ENCODE peak calls at places on chromosomes 11 and 22, in five cellular contexts. One of them, this sample, is unnamed.
A peak's percentile ranks its signal among the peaks of the same experiment; 100 is the strongest.

GRCh38 chr22:20113551-20114310 is 2.2 kb upstream of the RANBP1 start:
- DNase-seq in K562: no peak
- DNase-seq in astrocyte: no peak
- DNase-seq in neuronal stem cell: no peak
- DNase-seq in GM23248: no peak
- DNase-seq in this sample: no peak

GRCh38 chr22:46851941-46852340 is 89.5 kb downstream of the TBC1D22A start:
- DNase-seq in neuronal stem cell: no peak
- DNase-seq in K562: no peak
- DNase-seq in astrocyte: no peak
- DNase-seq in GM23248: no peak
- DNase-seq in this sample: no peak

GRCh38 chr11:29093416-29093815 is 923.4 kb downstream of the KCNA4 start:
- DNase-seq in K562: no peak
- DNase-seq in astrocyte: peak; percentile 78
- DNase-seq in GM23248: peak; percentile 70
- DNase-seq in neuronal stem cell: no peak
- DNase-seq in this sample: no peak

GRCh38 chr11:7548659-7549283 is 35.0 kb downstream of the PPFIBP2 start:
- DNase-seq in GM23248: no peak
- DNase-seq in neuronal stem cell: no peak
- DNase-seq in astrocyte: no peak
- DNase-seq in K562: peak; percentile 50
- DNase-seq in this sample: no peak

GRCh38 chr11:70587095-70587389 is 188.7 kb downstream of the CTTN start:
- DNase-seq in GM23248: no peak
- DNase-seq in neuronal stem cell: no peak
- DNase-seq in K562: no peak
- DNase-seq in astrocyte: no peak
- DNase-seq in this sample: no peak

GRCh38 chr11:120667281-120667680 is 155.7 kb downstream of the GRIK4 start:
- DNase-seq in GM23248: peak; percentile 47
- DNase-seq in K562: peak; percentile 4
- DNase-seq in neuronal stem cell: no peak
- DNase-seq in astrocyte: peak; percentile 42
- DNase-seq in this sample: peak; percentile 7

GRCh38 chr22:44309137-44309536 is 3.6 kb downstream of the SHISAL1 start:
- DNase-seq in neuronal stem cell: no peak
- DNase-seq in GM23248: peak; percentile 99
- DNase-seq in K562: no peak
- DNase-seq in astrocyte: peak; percentile 95
- DNase-seq in this sample: peak; percentile 97

GRCh38 chr11:132158091-132158490 is 787.7 kb downstream of the NTM start:
- DNase-seq in GM23248: peak; percentile 39
- DNase-seq in astrocyte: no peak
- DNase-seq in K562: no peak
- DNase-seq in neuronal stem cell: no peak
- DNase-seq in this sample: peak; percentile 30

GRCh38 chr22:24697671-24698082 is 76.8 kb downstream of the PIWIL3 start:
- DNase-seq in astrocyte: no peak
- DNase-seq in neuronal stem cell: no peak
- DNase-seq in K562: no peak
- DNase-seq in GM23248: no peak
- DNase-seq in this sample: no peak

GRCh38 chr22:24947881-24948280 is 1.4 kb upstream of the LHFPL7 start:
- DNase-seq in astrocyte: no peak
- DNase-seq in neuronal stem cell: no peak
- DNase-seq in GM23248: no peak
- DNase-seq in K562: no peak
- DNase-seq in this sample: no peak

GRCh38 chr22:29879738-29880137 is 3.2 kb upstream of the MTMR3 start:
- DNase-seq in neuronal stem cell: no peak
- DNase-seq in K562: no peak
- DNase-seq in GM23248: peak; percentile 16
- DNase-seq in astrocyte: no peak
- DNase-seq in this sample: peak; percentile 15

DNA sequence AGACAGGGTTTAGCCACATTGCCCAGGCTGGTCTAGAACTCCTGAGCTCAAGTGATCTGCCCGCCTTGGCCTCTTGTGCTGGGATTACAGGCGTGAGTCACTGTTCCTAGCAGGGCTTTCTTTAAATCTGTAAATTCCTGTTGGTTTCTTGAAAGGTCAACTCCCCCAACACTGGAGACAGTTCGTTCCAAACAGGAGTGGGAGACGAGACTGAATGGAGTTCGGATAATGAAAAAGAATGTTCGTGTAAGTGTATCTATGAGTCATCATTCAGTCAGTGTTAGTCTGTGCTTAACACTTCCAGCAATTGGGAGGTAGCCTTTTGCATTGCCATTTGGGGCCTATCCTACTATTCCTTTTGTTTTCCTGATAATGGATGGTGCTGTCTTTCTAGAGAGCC is 10.0 kb upstream of the BACE1-AS start:
- DNase-seq in K562: no peak
- DNase-seq in neuronal stem cell: no peak
- DNase-seq in astrocyte: peak; percentile 99
- DNase-seq in GM23248: peak; percentile 96
- DNase-seq in this sample: peak; percentile 75
- H3K36me3 ChIP-seq in K562: peaks cover 52% of the 10 kb centered on the region
- H3K36me3 ChIP-seq in neuronal stem cell: peaks cover 29% of the 10 kb centered on the region
- H3K36me3 ChIP-seq in astrocyte: peaks cover 12% of the 10 kb centered on the region
- H3K36me3 ChIP-seq in GM23248: peaks cover 23% of the 10 kb centered on the region
- H3K36me3 ChIP-seq in this sample: peaks cover 32% of the 10 kb centered on the region

DNA sequence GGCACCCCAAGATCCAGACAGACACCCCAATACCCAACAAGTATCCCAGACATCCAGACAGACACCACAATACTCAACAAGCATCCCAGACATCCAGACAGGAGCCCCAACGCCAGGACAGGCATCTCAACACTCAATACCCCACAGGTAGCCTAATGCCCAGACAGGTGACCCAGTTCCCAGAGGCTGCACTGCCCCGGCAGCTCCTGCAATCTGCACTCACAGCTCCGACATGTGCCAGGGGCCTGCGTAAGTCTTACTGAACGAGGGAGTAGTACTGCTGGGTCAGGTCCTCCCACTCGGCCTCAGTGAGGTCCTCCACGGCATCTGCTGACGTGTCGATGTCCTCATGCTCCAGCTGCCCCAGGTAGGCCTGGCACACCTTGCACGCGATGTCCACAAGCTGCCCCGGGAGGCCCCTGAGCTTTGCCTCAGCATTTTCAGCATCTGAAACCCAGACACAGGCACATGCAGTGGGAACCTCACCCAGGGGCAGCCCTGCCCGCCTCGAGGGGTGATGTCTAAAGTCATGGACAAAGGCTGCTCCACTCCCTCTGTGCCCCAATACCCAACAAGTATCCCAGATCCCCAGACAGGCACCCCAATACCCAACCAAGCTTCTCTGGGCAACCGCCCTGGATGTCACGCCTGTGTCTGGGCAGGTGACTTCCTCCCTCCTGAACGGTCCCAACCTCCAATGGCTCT is 16.6 kb downstream of the TTLL8 start:
- DNase-seq in GM23248: no peak
- DNase-seq in astrocyte: no peak
- DNase-seq in neuronal stem cell: no peak
- DNase-seq in K562: no peak
- DNase-seq in this sample: no peak
- H3K27me3 ChIP-seq in GM23248: peaks cover 8% of the 10 kb centered on the region
- H3K27me3 ChIP-seq in astrocyte: no peaks in the 10 kb centered on the region
- H3K27me3 ChIP-seq in neuronal stem cell: peaks cover 2% of the 10 kb centered on the region
- H3K27me3 ChIP-seq in K562: peaks cover 47% of the 10 kb centered on the region
- H3K27me3 ChIP-seq in this sample: no peaks in the 10 kb centered on the region

GRCh38 chr22:41343300-41343699 is 38.4 kb upstream of the TEF start:
- DNase-seq in K562: no peak
- DNase-seq in neuronal stem cell: no peak
- DNase-seq in GM23248: no peak
- DNase-seq in astrocyte: no peak
- DNase-seq in this sample: no peak
- H3K36me3 ChIP-seq in K562: peaks cover 76% of the 10 kb centered on the region
- H3K36me3 ChIP-seq in neuronal stem cell: peaks cover 48% of the 10 kb centered on the region
- H3K36me3 ChIP-seq in GM23248: no peaks in the 10 kb centered on the region
- H3K36me3 ChIP-seq in astrocyte: peaks cover 11% of the 10 kb centered on the region
- H3K36me3 ChIP-seq in this sample: peaks cover 56% of the 10 kb centered on the region

DNA sequence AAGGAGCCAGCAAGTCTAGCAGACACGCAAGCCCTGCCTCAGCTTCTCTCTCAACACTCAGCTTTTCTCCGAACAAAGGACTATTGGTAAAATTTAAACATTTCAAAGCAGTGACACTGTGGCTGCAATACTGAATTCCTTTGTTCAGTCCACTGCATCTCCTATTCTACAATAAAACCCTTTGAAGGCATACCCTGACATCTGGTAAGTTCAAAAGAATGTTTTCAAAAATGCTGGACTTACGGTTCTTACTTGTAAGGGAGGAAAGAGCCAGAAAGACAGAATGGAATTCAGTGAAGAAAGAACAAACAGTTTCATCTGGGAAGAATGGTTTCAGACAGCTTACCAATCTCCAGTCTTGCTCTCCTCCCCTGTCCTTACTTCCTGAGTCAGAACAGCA is 12.7 kb upstream of the OR8K1 start:
- DNase-seq in GM23248: no peak
- DNase-seq in astrocyte: no peak
- DNase-seq in K562: no peak
- DNase-seq in neuronal stem cell: no peak
- DNase-seq in this sample: no peak
- H3K27me3 ChIP-seq in GM23248: no peaks in the 10 kb centered on the region
- H3K27me3 ChIP-seq in astrocyte: no peaks in the 10 kb centered on the region
- H3K27me3 ChIP-seq in K562: no peaks in the 10 kb centered on the region
- H3K27me3 ChIP-seq in neuronal stem cell: no peaks in the 10 kb centered on the region
- H3K27me3 ChIP-seq in this sample: no peaks in the 10 kb centered on the region

GRCh38 chr22:35325209-35325608 is 25.5 kb downstream of the TOM1 start:
- DNase-seq in GM23248: no peak
- DNase-seq in astrocyte: no peak
- DNase-seq in neuronal stem cell: no peak
- DNase-seq in K562: no peak
- DNase-seq in this sample: no peak

GRCh38 chr22:35324762-35325161 is 25.1 kb downstream of the TOM1 start:
- DNase-seq in K562: no peak
- DNase-seq in neuronal stem cell: no peak
- DNase-seq in GM23248: no peak
- DNase-seq in astrocyte: no peak
- DNase-seq in this sample: no peak

GRCh38 chr22:35327690-35328471 is 28.2 kb downstream of the TOM1 start:
- DNase-seq in K562: no peak
- DNase-seq in astrocyte: no peak
- DNase-seq in neuronal stem cell: no peak
- DNase-seq in GM23248: no peak
- DNase-seq in this sample: no peak

GRCh38 chr22:35328472-35328885 is 28.8 kb downstream of the TOM1 start:
- DNase-seq in astrocyte: no peak
- DNase-seq in GM23248: no peak
- DNase-seq in neuronal stem cell: no peak
- DNase-seq in K562: no peak
- DNase-seq in this sample: no peak

GRCh38 chr22:35326854-35327562 is 27.3 kb downstream of the TOM1 start:
- DNase-seq in GM23248: no peak
- DNase-seq in astrocyte: no peak
- DNase-seq in neuronal stem cell: no peak
- DNase-seq in K562: no peak
- DNase-seq in this sample: no peak
- H3K36me3 ChIP-seq in GM23248: peaks cover 69% of the 10 kb centered on the region
- H3K36me3 ChIP-seq in astrocyte: peaks cover 35% of the 10 kb centered on the region
- H3K36me3 ChIP-seq in neuronal stem cell: peaks cover 38% of the 10 kb centered on the region
- H3K36me3 ChIP-seq in K562: peaks cover 28% of the 10 kb centered on the region
- H3K36me3 ChIP-seq in this sample: peaks cover 6% of the 10 kb centered on the region

GRCh38 chr11:45698777-45699497 is 33.5 kb upstream of the CHST1 start:
- DNase-seq in GM23248: no peak
- DNase-seq in astrocyte: no peak
- DNase-seq in K562: peak; percentile 21
- DNase-seq in neuronal stem cell: no peak
- DNase-seq in this sample: no peak

GRCh38 chr11:45704635-45705034 is 39.2 kb upstream of the CHST1 start:
- DNase-seq in neuronal stem cell: no peak
- DNase-seq in GM23248: no peak
- DNase-seq in K562: peak; percentile 9
- DNase-seq in astrocyte: no peak
- DNase-seq in this sample: no peak

GRCh38 chr11:45702511-45702910 is 37.1 kb upstream of the CHST1 start:
- DNase-seq in K562: no peak
- DNase-seq in astrocyte: no peak
- DNase-seq in GM23248: no peak
- DNase-seq in neuronal stem cell: no peak
- DNase-seq in this sample: no peak

GRCh38 chr11:45709264-45709663 is 43.8 kb upstream of the CHST1 start:
- DNase-seq in K562: no peak
- DNase-seq in GM23248: no peak
- DNase-seq in astrocyte: no peak
- DNase-seq in neuronal stem cell: no peak
- DNase-seq in this sample: no peak

GRCh38 chr11:45704133-45704532 is 38.7 kb upstream of the CHST1 start:
- DNase-seq in astrocyte: no peak
- DNase-seq in K562: no peak
- DNase-seq in GM23248: no peak
- DNase-seq in neuronal stem cell: no peak
- DNase-seq in this sample: no peak
- H3K27me3 ChIP-seq in astrocyte: peaks cover 20% of the 10 kb centered on the region
- H3K27me3 ChIP-seq in K562: peaks cover 34% of the 10 kb centered on the region
- H3K27me3 ChIP-seq in GM23248: peaks cover 49% of the 10 kb centered on the region
- H3K27me3 ChIP-seq in neuronal stem cell: peaks cover 14% of the 10 kb centered on the region
- H3K27me3 ChIP-seq in this sample: peaks cover 6% of the 10 kb centered on the region

GRCh38 chr11:128860571-128861361 is 6.3 kb downstream of the KCNJ1 start:
- DNase-seq in neuronal stem cell: no peak
- DNase-seq in GM23248: peak; percentile 90
- DNase-seq in K562: no peak
- DNase-seq in astrocyte: peak; percentile 67
- DNase-seq in this sample: peak; percentile 52

GRCh38 chr11:128862421-128862820 is 4.7 kb downstream of the KCNJ1 start:
- DNase-seq in neuronal stem cell: no peak
- DNase-seq in K562: no peak
- DNase-seq in GM23248: peak; percentile 4
- DNase-seq in astrocyte: no peak
- DNase-seq in this sample: no peak

GRCh38 chr11:128865490-128865889 is 1.6 kb downstream of the KCNJ1 start:
- DNase-seq in neuronal stem cell: no peak
- DNase-seq in K562: no peak
- DNase-seq in astrocyte: no peak
- DNase-seq in GM23248: peak; percentile 50
- DNase-seq in this sample: no peak

GRCh38 chr11:128859563-128860441 is 7.3 kb downstream of the KCNJ1 start:
- DNase-seq in astrocyte: peak; percentile 18
- DNase-seq in GM23248: peak; percentile 59
- DNase-seq in neuronal stem cell: peak; percentile 69
- DNase-seq in K562: peak; percentile 72
- DNase-seq in this sample: no peak

GRCh38 chr11:128862913-128863660 is 4.0 kb downstream of the KCNJ1 start:
- DNase-seq in astrocyte: peak; percentile 61
- DNase-seq in GM23248: peak; percentile 86
- DNase-seq in neuronal stem cell: no peak
- DNase-seq in K562: no peak
- DNase-seq in this sample: no peak
- H3K36me3 ChIP-seq in astrocyte: no peaks in the 10 kb centered on the region
- H3K36me3 ChIP-seq in GM23248: no peaks in the 10 kb centered on the region
- H3K36me3 ChIP-seq in neuronal stem cell: no peaks in the 10 kb centered on the region
- H3K36me3 ChIP-seq in K562: no peaks in the 10 kb centered on the region
- H3K36me3 ChIP-seq in this sample: no peaks in the 10 kb centered on the region

GRCh38 chr11:17722000-17722643 is 2.8 kb downstream of the MYOD1 start:
- DNase-seq in astrocyte: no peak
- DNase-seq in GM23248: peak; percentile 56
- DNase-seq in K562: peak; percentile 19
- DNase-seq in neuronal stem cell: no peak
- DNase-seq in this sample: peak; percentile 40
- H3K27me3 ChIP-seq in astrocyte: peaks cover 77% of the 10 kb centered on the region
- H3K27me3 ChIP-seq in GM23248: peaks cover 72% of the 10 kb centered on the region
- H3K27me3 ChIP-seq in K562: peaks cover 30% of the 10 kb centered on the region
- H3K27me3 ChIP-seq in neuronal stem cell: peaks cover 87% of the 10 kb centered on the region
- H3K27me3 ChIP-seq in this sample: no peaks in the 10 kb centered on the region

GRCh38 chr11:6482431-6482830 is 1.1 kb downstream of the TIMM10B start:
- DNase-seq in astrocyte: no peak
- DNase-seq in K562: no peak
- DNase-seq in neuronal stem cell: no peak
- DNase-seq in GM23248: peak; percentile 52
- DNase-seq in this sample: no peak
- H3K36me3 ChIP-seq in astrocyte: peaks cover 42% of the 10 kb centered on the region
- H3K36me3 ChIP-seq in K562: peaks cover 82% of the 10 kb centered on the region
- H3K36me3 ChIP-seq in neuronal stem cell: peaks cover 32% of the 10 kb centered on the region
- H3K36me3 ChIP-seq in GM23248: peaks cover 38% of the 10 kb centered on the region
- H3K36me3 ChIP-seq in this sample: peaks cover 80% of the 10 kb centered on the region